ENCODE peak calls at places on chromosomes 11 and 22, in nine cellular contexts. P is Calu3, Y is cardiac muscle cell, D is A549, R is suprapubic skin, N is WTC11, X is adrenal gland, L is HL-60, U is pancreas. H is an unnamed sample.

GRCh38 chr22:41913842-41914534 is 886 bp downstream of the SHISA8 start:
- DNase-seq in U (no peak), L (no peak), Y (no peak), D (no peak), R (no peak), P (no peak), N (peak; percentile 67), X (no peak), H (no peak)

GRCh38 chr22:25397616-25398015 is 166.9 kb upstream of the GRK3 start:
- DNase-seq in X (no peak), U (no peak), P (no peak), N (no peak), D (no peak), R (no peak), L (no peak), Y (no peak), H (no peak)

GRCh38 chr11:46250071-46251052 is 27.1 kb upstream of the CREB3L1 start:
- DNase-seq in L (no peak), D (no peak), R (no peak), X (no peak), P (no peak), Y (peak; percentile 33), U (no peak), N (no peak), H (no peak)

GRCh38 chr22:34986461-34986977 is 79.4 kb upstream of the ISX start:
- DNase-seq in Y (no peak), U (no peak), D (no peak), X (no peak), L (no peak), N (no peak), P (no peak), R (no peak), H (no peak)

GRCh38 chr22:26589367-26589844 is 526 bp downstream of the TPST2 start:
- DNase-seq in L (no peak), P (peak; percentile 30), U (peak; percentile 69), D (no peak), X (peak; percentile 62), Y (peak; percentile 24), R (no peak), N (peak; percentile 53), H (no peak)

GRCh38 chr11:37343279-37343678 is 745.2 kb upstream of the RAG2 start:
- DNase-seq in L (no peak), Y (no peak), R (no peak), X (no peak), P (no peak), D (no peak), U (no peak), N (no peak), H (no peak)

GRCh38 chr11:115939104-115939503 is 434.9 kb upstream of the CADM1 start:
- DNase-seq in D (no peak), R (no peak), U (no peak), N (no peak), Y (peak; percentile 20), P (no peak), X (no peak), L (no peak), H (no peak)

GRCh38 chr11:121596195-121597145 is 143.7 kb upstream of the SORL1-AS1 start:
- DNase-seq in U (no peak), P (no peak), L (no peak), D (no peak), R (no peak), X (no peak), Y (no peak), N (no peak), H (no peak)

GRCh38 chr22:43050995-43051394 is 36.0 kb upstream of the PACSIN2 start:
- DNase-seq in L (no peak), N (peak; percentile 72), X (no peak), D (no peak), U (no peak), Y (no peak), R (no peak), P (no peak), H (no peak)

GRCh38 chr11:33043221-33043833 is 4.0 kb downstream of the TCP11L1 start:
- DNase-seq in P (no peak), U (no peak), Y (no peak), L (no peak), D (no peak), X (no peak), R (no peak), N (no peak), H (no peak)

GRCh38 chr22:17131686-17132085 is 10.5 kb upstream of the TMEM121B start:
- DNase-seq in Y (no peak), R (no peak), P (no peak), U (no peak), X (no peak), N (peak; percentile 66), L (no peak), D (no peak), H (no peak)

GRCh38 chr22:35154937-35155387 is 89.0 kb downstream of the ISX start:
- DNase-seq in L (peak; percentile 8), N (peak; percentile 86), P (peak; percentile 82), U (peak; percentile 66), X (peak; percentile 61), D (peak; percentile 20), R (no peak), Y (peak; percentile 62), H (peak; percentile 80)

GRCh38 chr11:5596611-5597201 is at the start of gene TRIM6:
- DNase-seq in R (peak; percentile 79), X (peak; percentile 72), D (peak; percentile 58), L (peak; percentile 28), U (peak; percentile 66), P (peak; percentile 36), N (peak; percentile 66), Y (peak; percentile 70), H (no peak)

GRCh38 chr11:13038366-13038765 is 29.2 kb downstream of the RASSF10 start:
- DNase-seq in L (no peak), X (no peak), D (no peak), N (no peak), U (no peak), R (no peak), Y (no peak), P (no peak), H (no peak)

GRCh38 chr11:35815556-35816315 is 128.1 kb upstream of the LDLRAD3 start:
- DNase-seq in R (no peak), X (peak; percentile 37), N (no peak), P (no peak), Y (peak; percentile 87), L (no peak), D (no peak), U (no peak), H (peak; percentile 64)

GRCh38 chr22:37218771-37219411 is 6.6 kb upstream of the SSTR3 start:
- DNase-seq in D (no peak), R (no peak), Y (no peak), N (no peak), U (no peak), X (no peak), P (no peak), L (no peak), H (no peak)

GRCh38 chr11:748007-748359 is 719 bp downstream of the TALDO1 start:
- DNase-seq in P (no peak), R (no peak), Y (peak; percentile 34), L (peak; percentile 51), X (no peak), N (no peak), D (no peak), U (peak; percentile 57), H (no peak)

GRCh38 chr22:18909556-18909955 is 3.4 kb downstream of the DGCR6 start:
- DNase-seq in X (no peak), Y (no peak), D (no peak), R (no peak), U (no peak), N (no peak), P (no peak), L (no peak), H (no peak)

GRCh38 chr11:42957831-42958230 is 354.0 kb upstream of the API5 start:
- DNase-seq in N (no peak), L (no peak), R (no peak), U (no peak), Y (no peak), P (no peak), D (no peak), X (no peak), H (no peak)

GRCh38 chr11:42958635-42959034 is 353.2 kb upstream of the API5 start:
- DNase-seq in Y (no peak), N (no peak), X (no peak), U (no peak), P (no peak), L (no peak), D (no peak), R (no peak), H (no peak)

GRCh38 chr11:42960521-42961088 is 351.2 kb upstream of the API5 start:
- DNase-seq in R (no peak), N (no peak), U (no peak), D (no peak), Y (no peak), P (no peak), X (no peak), L (no peak), H (no peak)
- TF ChIP-seq CTCF in R (no peak), N (no peak), U (no peak), D (no peak), Y (no peak), P (no peak), X (no peak), L (no peak), H (no peak)

DNA sequence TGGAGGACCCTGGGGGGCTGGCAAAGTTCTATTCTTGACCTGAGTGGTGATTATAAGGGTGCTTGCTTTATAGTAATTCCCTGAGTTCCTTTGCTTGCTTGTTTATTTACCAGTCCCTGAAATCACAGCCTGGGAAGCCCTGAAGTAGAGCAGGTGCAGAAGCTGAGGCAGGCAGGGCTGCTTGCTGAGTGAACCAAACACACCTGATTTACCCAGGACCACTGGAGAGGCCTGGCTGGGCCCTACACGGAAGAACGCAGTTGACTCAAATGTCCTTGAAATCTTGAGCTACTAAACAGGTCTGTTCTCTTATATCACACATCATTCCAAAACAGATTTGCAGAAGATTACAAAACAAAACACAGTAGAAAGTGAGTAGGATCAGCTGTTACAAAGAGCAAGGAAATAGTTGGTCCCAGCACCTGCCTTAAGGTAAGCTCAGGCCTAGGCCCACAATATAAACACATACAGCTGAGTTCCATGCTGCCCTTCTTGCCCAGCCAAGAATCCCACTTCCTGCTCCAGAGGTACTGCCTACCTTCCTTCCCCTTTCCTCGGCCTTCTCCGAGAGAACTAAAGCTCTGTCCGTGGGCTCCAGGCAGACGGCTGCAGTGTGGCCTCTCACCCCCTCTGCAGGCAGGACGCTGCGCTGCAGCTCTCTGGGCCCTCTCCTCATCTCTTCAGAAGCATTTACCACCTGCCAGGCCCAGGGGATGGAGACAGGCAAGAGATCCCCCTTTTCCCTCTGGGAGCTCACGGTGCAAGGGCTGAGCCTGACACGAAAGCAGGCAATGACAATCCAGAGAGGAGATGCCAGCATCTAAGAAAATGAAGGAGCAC is 46.1 kb upstream of the SCUBE2 start:
- DNase-seq in L (peak; percentile 50), R (peak; percentile 84), Y (peak; percentile 77), D (peak; percentile 68), N (peak; percentile 94), U (peak; percentile 89), X (peak; percentile 85), P (peak; percentile 81), H (peak; percentile 78)
- TF ChIP-seq CTCF in L (peak; percentile 98), R (peak; percentile 70), Y (peak; percentile 99), D (peak; percentile 84), N (peak; percentile 84), U (peak; percentile 76), X (peak; percentile 92), P (peak; percentile 75), H (peak; percentile 96)

GRCh38 chr22:48577014-48577690 is 1250.5 kb downstream of the BRD1 start:
- DNase-seq in D (no peak), Y (no peak), P (no peak), X (no peak), L (no peak), N (peak; percentile 32), U (no peak), R (no peak), H (peak; percentile 53)
- TF ChIP-seq CTCF in D (no peak), Y (no peak), P (no peak), X (no peak), L (no peak), N (peak; percentile 20), U (no peak), R (no peak), H (peak; percentile 60)

GRCh38 chr11:94417386-94417987 is 16.3 kb upstream of the GPR83 start:
- DNase-seq in D (no peak), N (no peak), X (no peak), P (no peak), R (no peak), L (no peak), U (no peak), Y (peak; percentile 68), H (no peak)
- TF ChIP-seq CTCF in D (peak; percentile 55), N (peak; percentile 43), X (peak; percentile 38), P (no peak), R (no peak), L (peak; percentile 20), U (peak; percentile 16), Y (peak; percentile 63), H (peak; percentile 29)